ENCODE peak calls at places on chromosomes 3 and 15, in four cellular contexts. V is WTC11, X is A549, E is K562. Q is an unnamed sample.

GRCh38 chr3:159059395-159059794 is 257.5 kb downstream of the MFSD1 start:
- DNase-seq in V (no peak), X (no peak), E (no peak), Q (no peak)

GRCh38 chr15:72554471-72555425 is 80.6 kb downstream of the ARIH1 start:
- DNase-seq in V (no peak), X (no peak), E (no peak), Q (peak)

GRCh38 chr3:171000281-171000680 is 26.2 kb downstream of the SLC2A2 start:
- DNase-seq in V (no peak), X (no peak), E (no peak), Q (no peak)

GRCh38 chr3:167866321-167866720 is 130.8 kb downstream of the SERPINI1 start:
- DNase-seq in V (no peak), X (no peak), E (no peak), Q (no peak)

GRCh38 chr15:77069521-77070121 is 1.3 kb downstream of the TSPAN3 start:
- DNase-seq in V (no peak), X (no peak), E (no peak), Q (no peak)

GRCh38 chr3:124878561-124879394 is 8.4 kb downstream of the ITGB5 start:
- DNase-seq in V (no peak), X (peak), E (peak), Q (peak)

GRCh38 chr15:68504721-68505090 is 72.7 kb upstream of the ITGA11 start:
- DNase-seq in V (no peak), X (no peak), E (no peak), Q (no peak)

GRCh38 chr3:43102773-43103480 is 3.0 kb downstream of the POMGNT2 start:
- DNase-seq in V (no peak), X (no peak), E (peak), Q (no peak)

GRCh38 chr3:141649871-141650270 is 88.2 kb upstream of the RNF7 start:
- DNase-seq in V (no peak), X (no peak), E (no peak), Q (no peak)

GRCh38 chr3:20101041-20101440 is 60.8 kb downstream of the KAT2B start:
- DNase-seq in V (no peak), X (no peak), E (no peak), Q (no peak)

GRCh38 chr3:152380048-152380447 is 111.3 kb downstream of the MBNL1 start:
- DNase-seq in V (no peak), X (no peak), E (no peak), Q (no peak)

DNA sequence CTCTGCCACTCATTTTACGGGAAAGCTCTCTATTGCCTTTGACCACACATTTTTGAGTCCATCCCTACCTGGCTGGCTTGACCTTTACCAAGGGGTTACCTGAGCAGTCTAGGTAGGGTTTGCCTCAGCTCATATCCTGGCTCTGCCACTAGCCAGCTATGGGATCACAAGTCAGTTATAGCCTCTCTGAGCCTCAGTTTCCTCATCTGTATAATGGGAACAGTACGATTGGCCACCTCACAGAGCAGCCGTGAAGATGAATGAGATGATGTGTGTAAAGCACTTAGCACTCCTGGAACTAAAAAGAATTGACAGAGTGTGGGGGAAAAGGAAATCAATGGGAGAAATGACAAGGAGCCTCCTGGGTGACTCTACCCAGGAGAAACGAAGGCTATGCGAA is 28.0 kb downstream of the SPATA12 start:
- DNase-seq in V (no peak), X (no peak), E (no peak), Q (no peak)
- TF ChIP-seq NR3C1 in V (no peak), X (no peak), E (no peak), Q (no peak)

DNA sequence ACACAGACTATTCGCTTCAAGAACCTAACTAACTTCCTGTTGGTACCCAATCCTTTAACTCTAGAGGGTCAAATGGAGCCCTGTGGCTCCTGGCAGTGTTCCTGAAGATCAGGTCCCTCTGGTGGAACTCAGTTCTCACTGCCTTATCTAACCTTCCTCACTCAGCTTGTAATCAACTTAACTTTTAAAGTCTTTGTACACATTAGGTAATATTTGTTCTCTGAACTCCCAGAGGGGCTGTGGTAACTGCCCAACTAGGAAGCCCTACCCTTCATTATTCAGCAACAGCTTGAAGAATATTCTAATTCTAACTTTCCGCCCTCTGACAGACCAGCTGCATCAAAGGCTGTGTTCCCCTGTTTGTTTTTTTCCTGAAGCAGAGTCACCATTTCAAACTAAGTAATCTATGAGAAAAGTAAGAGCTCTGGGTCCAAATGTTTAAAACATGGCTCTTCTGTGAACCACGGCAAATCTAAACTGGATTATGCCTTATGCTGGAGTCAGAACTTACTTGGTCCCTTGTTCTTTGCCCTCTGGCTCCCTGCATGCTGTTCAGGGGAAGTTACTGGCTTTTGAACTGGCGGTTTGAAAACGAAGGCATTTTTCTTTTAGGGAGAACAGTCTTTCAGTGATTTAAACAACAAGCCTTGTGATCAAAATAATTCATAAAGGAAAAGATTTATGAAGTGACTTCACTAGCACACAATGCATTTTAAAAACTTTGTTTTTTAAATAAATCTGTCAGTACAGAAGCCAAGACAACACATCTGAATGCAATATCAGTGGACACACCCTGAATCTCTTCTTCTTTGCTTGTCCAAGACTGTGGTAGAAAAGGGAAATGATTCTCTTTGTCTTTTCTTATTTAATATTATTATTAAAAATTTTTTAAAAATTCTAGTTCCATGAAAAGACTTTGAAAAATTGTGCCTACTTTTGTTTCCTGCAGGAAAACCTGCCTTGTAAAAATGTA is 365.6 kb downstream of the TIGIT start:
- DNase-seq in V (no peak), X (no peak), E (no peak), Q (peak)
- TF ChIP-seq NR3C1 in V (no peak), X (no peak), E (no peak), Q (no peak)

GRCh38 chr3:46857485-46858341 is 5.5 kb downstream of the MYL3 start:
- DNase-seq in V (peak), X (no peak), E (no peak), Q (no peak)
- TF ChIP-seq NR3C1 in V (no peak), X (no peak), E (no peak), Q (no peak)

DNA sequence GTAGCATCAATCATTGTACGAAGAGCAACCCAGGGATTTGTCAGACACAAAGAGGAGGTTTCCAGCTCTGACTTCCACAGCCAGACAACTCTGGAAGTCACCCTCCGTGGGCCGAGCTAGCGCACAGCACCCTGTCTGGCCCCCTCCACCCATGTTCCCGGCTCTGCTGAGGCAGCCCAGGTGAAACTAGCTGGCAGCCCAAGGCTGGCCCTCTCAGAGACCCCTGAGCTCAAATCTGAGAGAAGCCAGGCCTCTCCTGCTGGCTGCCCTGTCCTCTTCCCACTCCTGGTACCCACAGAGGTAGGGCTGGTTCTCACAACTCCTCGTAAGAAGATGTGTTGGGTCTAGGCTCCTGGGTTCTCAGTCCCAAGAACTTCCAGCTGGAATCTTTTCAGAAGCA is 157.0 kb upstream of the BNIP2 start:
- DNase-seq in V (no peak), X (no peak), E (no peak), Q (no peak)
- TF ChIP-seq NR3C1 in V (no peak), X (no peak), E (no peak), Q (no peak)

GRCh38 chr3:127747751-127748521 is 74.4 kb downstream of the MGLL start:
- DNase-seq in V (no peak), X (peak), E (no peak), Q (no peak)

GRCh38 chr3:127750226-127751031 is 71.9 kb downstream of the MGLL start:
- DNase-seq in V (no peak), X (no peak), E (no peak), Q (no peak)

GRCh38 chr3:127749361-127749760 is 73.0 kb downstream of the MGLL start:
- DNase-seq in V (no peak), X (no peak), E (no peak), Q (no peak)

GRCh38 chr3:127749787-127750225 is 72.5 kb downstream of the MGLL start:
- DNase-seq in V (no peak), X (no peak), E (no peak), Q (no peak)

DNA sequence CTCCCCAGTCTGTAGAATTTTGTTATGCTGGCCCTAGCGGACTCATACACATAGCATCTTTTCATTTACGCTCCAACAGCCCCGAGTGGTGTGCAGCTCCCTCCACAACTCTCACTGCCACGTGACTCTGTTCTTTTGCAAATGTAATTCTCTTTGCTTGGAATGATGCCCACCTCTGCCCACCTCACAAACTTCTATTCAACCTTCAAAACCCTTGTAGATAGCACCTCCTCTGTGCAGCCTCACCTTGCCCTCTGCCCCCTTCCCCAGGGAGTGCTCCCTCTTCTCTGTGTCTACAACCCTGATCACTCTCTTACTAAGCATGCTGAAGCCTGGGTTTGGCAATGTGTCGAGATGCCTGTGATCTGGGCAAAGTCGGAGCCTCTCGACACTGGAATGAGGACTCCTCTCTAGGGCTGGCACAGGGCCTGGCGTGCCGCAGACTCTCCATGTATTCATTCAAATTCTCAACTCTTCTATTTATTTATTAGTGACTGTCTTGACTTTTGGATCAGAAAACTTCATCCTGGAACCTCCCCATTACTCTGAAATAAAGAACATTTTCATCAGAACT is 73.5 kb downstream of the MGLL start:
- DNase-seq in V (no peak), X (no peak), E (no peak), Q (no peak)
- TF ChIP-seq NR3C1 in V (no peak), X (no peak), E (no peak), Q (no peak)

GRCh38 chr3:60323651-60324050 is 927.6 kb downstream of the FHIT start:
- DNase-seq in V (no peak), X (no peak), E (no peak), Q (no peak)
- TF ChIP-seq NR3C1 in V (no peak), X (no peak), E (no peak), Q (no peak)

DNA sequence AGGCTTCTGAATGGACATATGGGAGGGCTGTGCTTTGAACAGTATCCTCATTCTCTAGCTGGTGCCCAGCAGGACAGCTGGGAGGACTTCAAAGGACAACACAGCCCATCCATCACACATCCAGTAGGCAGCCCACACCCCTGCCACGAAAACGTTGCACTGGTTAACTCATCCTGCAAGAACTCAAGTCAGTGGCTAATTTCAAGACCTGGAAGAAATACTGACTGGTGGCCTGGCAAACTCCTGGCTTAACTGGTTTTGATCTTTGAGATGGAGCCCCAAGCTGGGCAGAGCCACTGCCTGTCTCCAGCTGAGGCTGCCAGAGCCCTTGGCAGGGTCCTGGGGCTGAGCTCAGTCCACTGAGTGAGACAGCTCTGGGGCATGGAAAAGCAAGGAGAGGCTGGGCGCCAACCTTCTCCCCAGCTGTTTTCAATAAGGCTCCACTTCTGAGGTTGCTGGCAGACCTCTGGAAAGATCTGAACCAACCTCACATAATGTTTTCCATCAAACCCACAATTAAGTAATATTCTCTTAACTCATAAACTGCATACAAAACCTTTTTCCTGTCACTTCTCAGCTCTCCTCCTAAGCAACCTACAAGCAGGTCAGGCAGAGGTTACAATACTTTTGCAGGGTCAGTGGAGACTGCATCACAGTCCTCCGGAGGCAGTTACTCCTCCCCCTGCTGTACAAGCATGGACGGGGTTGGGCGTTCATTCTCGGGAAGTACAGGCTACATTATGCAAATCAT is 110.3 kb downstream of the MYLK start:
- DNase-seq in V (no peak), X (no peak), E (no peak), Q (no peak)
- TF ChIP-seq NR3C1 in V (no peak), X (no peak), E (no peak), Q (no peak)

DNA sequence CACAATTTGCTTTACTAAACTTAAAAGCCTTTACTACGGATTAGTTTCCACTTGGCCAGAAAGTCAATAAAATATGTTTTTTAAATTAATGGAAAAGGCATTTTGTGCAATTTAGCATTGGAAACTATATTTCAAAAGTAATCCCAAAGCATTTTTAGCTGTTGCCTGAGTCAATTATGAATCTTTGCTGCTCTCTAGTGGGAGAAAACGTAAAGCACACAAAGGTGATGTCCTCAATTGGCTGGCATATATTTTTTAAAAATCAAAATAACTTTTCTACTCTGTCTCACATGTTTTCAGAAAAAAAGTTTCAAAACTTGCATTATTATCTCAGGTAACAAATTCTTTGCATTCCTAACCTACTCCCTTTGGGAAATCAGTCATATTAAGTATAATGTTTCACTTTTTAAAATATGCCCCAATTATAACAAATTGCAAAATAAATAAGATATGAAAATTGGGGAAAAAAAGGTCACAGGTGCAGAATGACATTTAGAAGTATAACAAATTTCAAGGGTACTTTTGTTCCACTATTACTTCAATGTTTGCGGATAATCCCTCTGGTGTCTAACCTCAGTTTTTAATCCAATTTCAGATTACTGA is 47.2 kb upstream of the TEX55 start:
- DNase-seq in V (no peak), X (peak), E (peak), Q (peak)
- TF ChIP-seq NR3C1 in V (no peak), X (no peak), E (no peak), Q (no peak)

DNA sequence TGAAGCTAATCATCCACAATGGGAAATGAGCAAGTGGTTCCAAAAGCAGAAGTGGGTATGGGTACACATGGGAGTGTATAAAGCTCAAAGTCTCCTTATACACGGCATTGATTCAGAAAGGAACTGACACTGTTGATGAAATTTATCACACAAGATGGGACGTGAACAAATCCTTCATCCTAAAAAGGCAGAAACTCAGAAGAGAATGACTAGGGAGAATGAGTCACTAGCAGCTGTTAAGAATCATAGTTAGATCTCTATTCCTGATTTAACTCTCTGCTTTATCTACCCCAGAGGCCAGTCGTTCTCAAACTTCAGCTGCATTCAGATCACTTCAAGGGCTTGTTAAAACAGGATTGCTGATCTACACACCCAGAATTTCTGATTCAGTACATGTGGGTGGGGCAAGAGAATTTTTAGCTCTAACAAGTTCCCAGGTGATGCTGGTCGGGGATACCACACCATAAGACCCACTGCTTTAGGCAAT is 97.7 kb upstream of the PHLDB2 start:
- DNase-seq in V (no peak), X (no peak), E (no peak), Q (no peak)
- TF ChIP-seq NR3C1 in V (no peak), X (no peak), E (no peak), Q (no peak)

DNA sequence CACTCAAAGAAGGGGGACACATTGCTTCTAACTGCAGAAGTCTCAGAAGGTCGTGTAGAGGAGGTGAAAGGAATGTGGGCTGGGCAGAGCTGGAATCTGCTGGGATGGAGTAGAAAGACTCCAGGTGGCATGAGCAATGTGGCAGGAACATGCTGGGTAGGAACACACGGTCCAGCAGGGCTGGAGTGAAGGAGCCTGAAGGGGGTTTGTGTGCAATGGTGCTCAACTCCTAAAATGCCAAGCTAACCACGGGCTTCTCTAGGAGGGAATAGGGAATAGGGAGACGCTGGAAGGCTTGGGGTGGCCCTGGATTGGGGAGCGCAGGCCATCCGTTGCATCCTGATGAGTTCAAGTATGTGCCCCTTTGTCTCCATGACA is 253.8 kb downstream of the FAM43A start:
- DNase-seq in V (no peak), X (no peak), E (no peak), Q (no peak)
- TF ChIP-seq NR3C1 in V (no peak), X (no peak), E (no peak), Q (no peak)

Q was measured in HepG2.